ENCODE peak calls at places on chromosomes 6 and 20, in ten cellular contexts. D is HL-60; G is adipocyte; Z is neural progenitor cell; A is fibroblast of lung; T is kidney epithelial cell; U is colonic mucosa; Q is upper lobe of left lung; C is naive thymus-derived CD4-positive, alpha-beta T cell; J is small intestine. K is an unnamed sample.

GRCh38 chr20:667351-668034 is 8.1 kb downstream of the SCRT2 start:
- DNase-seq in D (peak; percentile 43), G (peak; percentile 77), Z (peak; percentile 80), A (peak; percentile 18), T (no peak), U (peak; percentile 61), Q (peak; percentile 73), C (peak; percentile 69), J (peak; percentile 39), K (no peak)

GRCh38 chr6:167496707-167497106 is 171.8 kb downstream of the TTLL2 start:
- DNase-seq in D (no peak), G (no peak), Z (no peak), A (no peak), T (no peak), U (no peak), Q (no peak), C (no peak), J (no peak), K (no peak)

GRCh38 chr20:37438464-37439222 is 82.4 kb upstream of the NNAT start:
- DNase-seq in D (no peak), G (no peak), Z (no peak), A (no peak), T (no peak), U (no peak), Q (no peak), C (no peak), J (no peak), K (no peak)

GRCh38 chr20:62819494-62820174 is 2.8 kb downstream of the COL9A3 start:
- DNase-seq in D (no peak), G (peak; percentile 21), Z (no peak), A (peak; percentile 36), T (no peak), U (no peak), Q (no peak), C (no peak), J (no peak), K (no peak)

GRCh38 chr20:49979030-49979832 is 3.5 kb upstream of the SNAI1 start:
- DNase-seq in D (peak; percentile 25), G (peak; percentile 61), Z (peak; percentile 88), A (peak; percentile 48), T (no peak), U (peak; percentile 57), Q (peak; percentile 56), C (peak; percentile 76), J (no peak), K (no peak)

GRCh38 chr20:45911486-45912343 is at the start of gene PLTP:
- DNase-seq in D (no peak), G (peak; percentile 66), Z (peak; percentile 89), A (peak; percentile 77), T (no peak), U (peak; percentile 63), Q (peak; percentile 41), C (peak; percentile 33), J (no peak), K (no peak)

GRCh38 chr6:45722876-45723275 is 292.8 kb downstream of the CLIC5 start:
- DNase-seq in D (no peak), G (no peak), Z (no peak), A (peak; percentile 59), T (no peak), U (no peak), Q (no peak), C (no peak), J (no peak), K (no peak)

GRCh38 chr6:34145161-34146020 is 496 bp downstream of the GRM4 start:
- DNase-seq in D (peak; percentile 18), G (peak; percentile 72), Z (peak; percentile 78), A (peak; percentile 66), T (no peak), U (no peak), Q (no peak), C (peak; percentile 30), J (peak; percentile 2), K (no peak)

GRCh38 chr6:26412225-26412624 is 10.2 kb downstream of the BTN3A1 start:
- DNase-seq in D (no peak), G (peak; percentile 47), Z (peak; percentile 17), A (no peak), T (no peak), U (no peak), Q (no peak), C (no peak), J (no peak), K (no peak)

DNA sequence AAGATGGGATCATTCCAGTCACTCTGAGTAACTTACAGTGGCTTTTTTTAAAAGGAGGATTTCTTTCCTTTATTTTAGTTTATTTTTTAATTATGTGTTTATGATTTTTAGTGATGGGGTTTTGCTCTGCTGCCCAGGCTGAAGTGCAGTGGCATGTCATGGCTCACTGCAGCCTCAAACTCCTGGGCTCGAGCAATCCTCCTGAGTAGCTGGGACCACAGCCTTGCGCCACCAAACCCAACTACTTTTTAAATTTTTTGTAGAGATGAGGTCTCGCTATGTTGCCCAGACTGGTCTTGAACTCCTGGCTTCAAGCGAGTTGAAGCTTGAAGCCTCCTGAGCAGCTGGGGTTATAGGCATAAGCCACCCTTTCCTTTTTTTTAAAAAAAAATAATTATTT is 31.8 kb upstream of the PHACTR3 start:
- DNase-seq in D (no peak), G (no peak), Z (no peak), A (no peak), T (no peak), U (no peak), Q (no peak), C (no peak), J (no peak), K (no peak)
- H3K27me3 ChIP-seq in D (peaks cover 14% of the 10 kb centered on the region), G (peaks cover 74% of the 10 kb centered on the region), Z (peaks cover 94% of the 10 kb centered on the region), A (no peaks in the 10 kb centered on the region), T (peaks cover 22% of the 10 kb centered on the region), U (peaks cover 15% of the 10 kb centered on the region), Q (no peaks in the 10 kb centered on the region), C (no peaks in the 10 kb centered on the region), J (peaks cover 6% of the 10 kb centered on the region), K (peaks cover 2% of the 10 kb centered on the region)

DNA sequence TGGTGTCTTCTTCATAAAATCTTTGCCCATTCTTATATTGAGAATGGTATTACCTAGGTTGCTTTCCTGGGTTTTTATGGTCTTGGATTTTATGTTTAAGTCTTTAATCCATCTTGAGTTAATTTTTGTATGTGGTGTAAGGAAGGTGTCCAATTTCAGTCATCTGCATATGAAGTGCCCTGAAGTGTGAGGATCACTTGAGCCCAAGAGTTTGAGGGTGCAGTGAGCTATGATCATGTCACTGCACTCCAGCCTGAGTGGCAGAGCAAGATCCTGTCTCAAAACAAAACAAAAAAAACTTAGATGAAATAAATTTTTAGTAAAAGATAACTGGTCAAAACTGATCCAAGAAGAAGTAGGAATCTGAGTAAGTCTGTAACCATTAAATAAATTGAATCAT is 215.4 kb downstream of the TBC1D7 start:
- DNase-seq in D (no peak), G (no peak), Z (no peak), A (no peak), T (no peak), U (no peak), Q (peak; percentile 42), C (no peak), J (no peak), K (no peak)
- H3K27me3 ChIP-seq in D (no peaks in the 10 kb centered on the region), G (no peaks in the 10 kb centered on the region), Z (no peaks in the 10 kb centered on the region), A (no peaks in the 10 kb centered on the region), T (no peaks in the 10 kb centered on the region), U (no peaks in the 10 kb centered on the region), Q (no peaks in the 10 kb centered on the region), C (no peaks in the 10 kb centered on the region), J (no peaks in the 10 kb centered on the region), K (no peaks in the 10 kb centered on the region)

GRCh38 chr20:33162313-33162712 is 5.6 kb upstream of the BPIFA2 start:
- DNase-seq in D (no peak), G (no peak), Z (no peak), A (no peak), T (no peak), U (no peak), Q (no peak), C (no peak), J (no peak), K (no peak)

GRCh38 chr20:33162753-33163152 is 5.2 kb upstream of the BPIFA2 start:
- DNase-seq in D (peak; percentile 34), G (no peak), Z (no peak), A (no peak), T (no peak), U (no peak), Q (no peak), C (no peak), J (no peak), K (no peak)

GRCh38 chr20:33159713-33160112 is 8.2 kb upstream of the BPIFA2 start:
- DNase-seq in D (no peak), G (no peak), Z (no peak), A (no peak), T (no peak), U (no peak), Q (no peak), C (no peak), J (no peak), K (no peak)

GRCh38 chr20:33160681-33161080 is 7.3 kb upstream of the BPIFA2 start:
- DNase-seq in D (no peak), G (no peak), Z (no peak), A (no peak), T (no peak), U (no peak), Q (no peak), C (no peak), J (no peak), K (no peak)

DNA sequence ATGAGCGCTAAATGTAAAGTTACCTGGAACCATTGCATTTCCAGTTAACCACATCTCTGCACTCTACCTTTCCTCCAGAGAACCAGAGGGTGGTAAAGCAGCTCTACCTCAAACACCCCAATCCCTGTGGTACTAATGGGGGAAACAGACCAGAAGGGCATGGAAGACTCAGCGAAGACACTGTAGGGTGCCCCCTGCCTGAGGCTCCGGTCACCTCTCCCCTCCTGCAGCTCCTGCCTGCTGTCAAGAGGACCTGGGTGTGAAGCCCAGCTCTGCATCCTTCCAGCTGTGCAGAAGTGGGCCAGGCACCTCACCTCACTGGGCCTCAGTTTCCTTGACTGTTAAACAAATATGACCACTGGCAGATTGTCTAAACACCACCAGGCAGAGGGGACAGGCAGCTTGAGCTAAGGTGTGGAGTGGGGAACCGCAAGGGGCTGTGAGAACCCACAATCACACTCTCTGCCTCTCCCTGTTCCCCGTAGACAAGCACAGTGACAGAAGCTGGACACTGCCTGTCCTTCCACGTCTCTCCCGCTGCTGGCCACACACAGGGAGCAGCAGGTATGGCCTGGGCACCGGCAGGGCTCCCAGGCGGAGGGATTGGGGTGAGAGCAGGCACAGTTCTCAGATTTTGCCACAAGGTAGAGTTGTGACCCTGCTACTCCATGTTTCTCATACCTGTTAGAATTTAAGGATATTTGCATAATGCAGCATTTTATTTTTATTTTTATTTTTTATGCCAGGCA is 9.1 kb upstream of the BPIFA2 start:
- DNase-seq in D (no peak), G (no peak), Z (no peak), A (no peak), T (no peak), U (no peak), Q (no peak), C (no peak), J (no peak), K (no peak)
- H3K27me3 ChIP-seq in D (no peaks in the 10 kb centered on the region), G (peaks cover 54% of the 10 kb centered on the region), Z (peaks cover 10% of the 10 kb centered on the region), A (no peaks in the 10 kb centered on the region), T (no peaks in the 10 kb centered on the region), U (no peaks in the 10 kb centered on the region), Q (no peaks in the 10 kb centered on the region), C (no peaks in the 10 kb centered on the region), J (peaks cover 2% of the 10 kb centered on the region), K (peaks cover 26% of the 10 kb centered on the region)

DNA sequence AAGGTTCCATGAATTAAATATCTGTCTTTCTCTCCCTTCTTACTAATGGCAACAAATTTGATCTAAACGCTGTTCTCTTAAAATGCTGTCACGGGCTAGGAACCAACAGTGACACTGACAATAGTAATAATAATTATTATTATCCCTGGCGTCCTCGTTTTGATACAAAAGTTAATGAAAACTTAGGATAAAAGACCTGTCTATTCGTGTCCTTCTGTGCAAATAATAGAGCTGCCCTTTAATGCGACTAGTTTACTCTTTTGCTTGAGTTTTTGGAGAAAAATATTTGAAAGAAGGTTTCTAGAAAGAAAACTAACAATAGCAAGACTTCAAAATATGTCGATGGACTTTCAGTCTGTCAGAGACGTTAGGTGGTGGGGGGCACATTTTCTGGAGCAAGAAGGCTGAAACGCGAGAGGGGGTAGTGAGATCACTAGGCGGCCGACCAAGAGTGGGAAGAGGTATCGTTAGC is 4.3 kb downstream of the VGLL2 start:
- DNase-seq in D (no peak), G (no peak), Z (no peak), A (no peak), T (no peak), U (no peak), Q (no peak), C (no peak), J (no peak), K (no peak)
- H3K27me3 ChIP-seq in D (peaks cover 64% of the 10 kb centered on the region), G (peaks cover 92% of the 10 kb centered on the region), Z (peaks cover 100% of the 10 kb centered on the region), A (peaks cover 57% of the 10 kb centered on the region), T (peaks cover 71% of the 10 kb centered on the region), U (peaks cover 74% of the 10 kb centered on the region), Q (peaks cover 9% of the 10 kb centered on the region), C (peaks cover 5% of the 10 kb centered on the region), J (peaks cover 44% of the 10 kb centered on the region), K (peaks cover 70% of the 10 kb centered on the region)